ENCODE peak calls at places on chromosome 1, in five cellular contexts. K is adipocyte; T is naive thymus-derived CD4-positive, alpha-beta T cell; P is uterus; D is NB4. C is an unnamed sample.

GRCh38 chr1:32521165-32521564 is 18.1 kb upstream of the ZBTB8A start:
- DNase-seq in T (no peak), K (no peak), P (no peak), D (no peak), C (no peak)

GRCh38 chr1:219398815-219399396 is 214.0 kb downstream of the ZC3H11B start:
- DNase-seq in P (no peak), K (no peak), T (no peak), D (no peak), C (no peak)

GRCh38 chr1:245710961-245711903 is 556.4 kb downstream of the KIF26B start:
- DNase-seq in P (no peak), D (no peak), T (no peak), K (no peak), C (no peak)

GRCh38 chr1:27566462-27567182 is 37.3 kb downstream of the AHDC1 start:
- DNase-seq in T (no peak), K (no peak), D (no peak), P (peak; percentile 34), C (no peak)

GRCh38 chr1:9127395-9128160 is 1.3 kb downstream of the GPR157 start:
- DNase-seq in D (no peak), K (no peak), T (no peak), P (no peak), C (no peak)

GRCh38 chr1:156935719-156936118 is 15.3 kb downstream of the LRRC71 start:
- DNase-seq in K (no peak), T (no peak), D (no peak), P (no peak), C (no peak)

GRCh38 chr1:70024272-70024671 is 181.1 kb downstream of the LRRC40 start:
- DNase-seq in K (no peak), P (no peak), D (no peak), T (no peak), C (no peak)

GRCh38 chr1:29444081-29444715 is 207.9 kb downstream of the PTPRU start:
- DNase-seq in K (no peak), T (no peak), P (no peak), D (no peak), C (no peak)

GRCh38 chr1:25799758-25800537 is at the start of gene SELENON:
- DNase-seq in P (peak; percentile 66), K (peak; percentile 75), T (no peak), D (peak; percentile 73), C (no peak)

GRCh38 chr1:83845437-83846071 is 153.4 kb downstream of the TTLL7 start:
- DNase-seq in P (no peak), K (peak; percentile 82), D (peak; percentile 11), T (no peak), C (no peak)
- H3K4me3 ChIP-seq in P (no peak overlapping the region), K (peak overlapping the region; percentile 14), D (no peak overlapping the region), T (no peak overlapping the region), C (no peak overlapping the region)

DNA sequence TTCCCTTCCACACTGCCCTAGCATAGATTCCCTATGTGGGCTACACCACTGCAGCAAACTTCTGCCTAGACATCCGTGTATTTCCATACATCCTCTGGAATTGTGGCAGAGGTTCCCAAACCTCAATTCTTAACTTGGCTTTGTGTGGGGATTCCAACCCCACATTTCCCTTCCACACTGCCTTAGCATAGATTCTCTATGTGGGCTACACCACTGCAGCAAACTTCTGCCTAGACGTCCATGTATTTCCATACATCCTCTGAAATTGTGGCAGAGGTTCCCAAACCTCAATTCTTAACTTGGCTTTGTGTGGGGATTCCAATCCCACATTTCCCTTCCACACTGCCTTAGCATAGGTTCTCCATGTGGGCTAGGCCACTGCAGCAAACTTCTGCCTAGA is 31.4 kb downstream of the ZNF670 start:
- DNase-seq in D (no peak), T (no peak), K (no peak), P (no peak), C (no peak)
- H3K4me3 ChIP-seq in D (no peak overlapping the region), T (no peak overlapping the region), K (no peak overlapping the region), P (no peak overlapping the region), C (no peak overlapping the region)

GRCh38 chr1:168227620-168228019 is 1.8 kb downstream of the SFT2D2 start:
- DNase-seq in D (no peak), P (no peak), K (no peak), T (no peak), C (no peak)
- H3K4me3 ChIP-seq in D (peak overlapping the region; percentile 77), P (peak overlapping the region; percentile 91), K (peak overlapping the region; percentile 90), T (no peak overlapping the region), C (no peak overlapping the region)

DNA sequence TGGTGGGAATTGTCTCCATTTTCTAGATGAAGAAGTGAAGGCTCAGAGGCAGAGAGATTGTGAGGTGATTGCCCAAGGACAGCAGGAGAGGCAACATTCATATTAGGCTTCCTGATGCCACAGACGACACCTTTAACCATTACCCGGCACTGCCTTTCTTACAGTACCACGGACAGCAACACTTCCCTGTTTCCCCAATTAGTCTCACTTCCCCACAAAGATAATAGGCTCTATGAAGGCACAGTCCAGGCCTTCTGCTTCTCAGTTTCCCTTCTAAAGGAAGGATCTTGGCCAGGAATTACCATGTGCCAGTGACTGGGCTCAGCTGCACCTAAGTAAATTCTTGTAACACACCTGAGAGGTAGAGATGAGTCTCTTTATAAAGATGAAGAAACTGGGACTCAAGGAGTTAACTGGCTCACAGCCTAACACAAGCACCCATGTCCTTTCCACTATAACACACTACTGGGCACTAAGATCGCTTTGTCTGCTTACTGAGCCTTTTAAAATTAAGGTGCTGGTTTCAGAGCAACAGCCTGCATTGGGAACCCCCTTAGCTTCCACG is 9.6 kb downstream of the IGSF9 start:
- DNase-seq in T (peak; percentile 2), D (peak; percentile 53), K (no peak), P (no peak), C (no peak)
- H3K4me3 ChIP-seq in T (no peak overlapping the region), D (no peak overlapping the region), K (no peak overlapping the region), P (no peak overlapping the region), C (no peak overlapping the region)

GRCh38 chr1:6245086-6245868 is 1.3 kb downstream of the HES3 start:
- DNase-seq in P (peak; percentile 73), T (peak; percentile 59), D (peak; percentile 89), K (peak; percentile 91), C (peak; percentile 58)
- H3K4me3 ChIP-seq in P (no peak overlapping the region), T (no peak overlapping the region), D (no peak overlapping the region), K (no peak overlapping the region), C (no peak overlapping the region)

GRCh38 chr1:52603680-52604501 is 1.7 kb downstream of the GPX7 start:
- DNase-seq in K (no peak), T (no peak), D (no peak), P (no peak), C (no peak)

GRCh38 chr1:52601519-52601918 is 652 bp upstream of the GPX7 start:
- DNase-seq in T (no peak), P (no peak), D (no peak), K (no peak), C (no peak)

GRCh38 chr1:52602328-52603300 is at the start of gene GPX7:
- DNase-seq in K (peak; percentile 49), T (peak; percentile 59), D (peak; percentile 69), P (peak; percentile 35), C (no peak)

GRCh38 chr1:52601976-52602327 is 219 bp upstream of the GPX7 start:
- DNase-seq in K (no peak), P (no peak), T (no peak), D (no peak), C (no peak)

DNA sequence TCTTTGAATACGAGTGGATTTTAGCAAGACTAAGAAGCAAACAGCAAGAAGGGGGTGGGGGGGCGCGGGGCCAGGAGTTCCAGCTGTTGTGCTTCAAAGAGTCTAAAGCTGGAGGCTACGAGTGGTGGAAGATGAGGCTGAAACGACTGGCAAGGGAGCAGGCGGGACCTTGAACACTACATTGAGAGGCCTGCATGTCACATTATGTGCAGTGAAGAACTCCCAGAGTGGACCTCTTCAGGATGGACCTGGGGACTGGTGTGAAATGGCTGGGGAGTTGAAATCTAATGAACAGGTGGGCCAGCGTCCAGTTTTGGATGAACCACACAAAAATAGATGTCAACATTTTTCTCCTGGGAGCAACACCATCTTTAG is 1.1 kb downstream of the GPX7 start:
- DNase-seq in T (no peak), K (no peak), P (no peak), D (no peak), C (no peak)
- H3K4me3 ChIP-seq in T (peak overlapping the region; percentile 57), K (peak overlapping the region; percentile 78), P (peak overlapping the region; percentile 35), D (peak overlapping the region; percentile 55), C (no peak overlapping the region)

GRCh38 chr1:110341146-110341871 is 2.1 kb downstream of the RBM15 start:
- DNase-seq in K (no peak), T (no peak), D (no peak), P (no peak), C (no peak)

GRCh38 chr1:110343249-110343648 is 4.1 kb downstream of the RBM15 start:
- DNase-seq in K (no peak), T (no peak), P (no peak), D (no peak), C (no peak)

GRCh38 chr1:110344152-110344551 is 5.0 kb downstream of the RBM15 start:
- DNase-seq in D (no peak), K (no peak), P (no peak), T (no peak), C (no peak)

GRCh38 chr1:110340207-110340468 is 961 bp downstream of the RBM15 start:
- DNase-seq in D (no peak), K (no peak), T (peak; percentile 19), P (peak; percentile 19), C (no peak)

DNA sequence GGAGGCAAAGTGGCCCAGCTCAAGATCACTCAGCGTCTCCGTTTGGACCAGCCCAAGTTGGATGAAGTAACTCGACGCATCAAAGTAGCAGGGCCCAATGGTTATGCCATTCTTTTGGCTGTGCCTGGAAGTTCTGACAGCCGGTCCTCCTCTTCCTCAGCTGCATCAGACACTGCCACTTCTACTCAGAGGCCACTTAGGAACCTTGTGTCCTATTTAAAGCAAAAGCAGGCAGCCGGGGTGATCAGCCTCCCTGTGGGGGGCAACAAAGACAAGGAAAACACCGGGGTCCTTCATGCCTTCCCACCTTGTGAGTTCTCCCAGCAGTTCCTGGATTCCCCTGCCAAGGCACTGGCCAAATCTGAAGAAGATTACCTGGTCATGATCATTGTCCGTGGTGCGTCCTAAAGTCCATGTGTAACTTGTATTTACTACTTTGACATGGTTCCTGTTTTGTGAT is 2.7 kb downstream of the RBM15 start:
- DNase-seq in T (no peak), D (no peak), K (no peak), P (no peak), C (no peak)
- H3K4me3 ChIP-seq in T (no peak overlapping the region), D (peak overlapping the region; percentile 81), K (peak overlapping the region; percentile 65), P (no peak overlapping the region), C (no peak overlapping the region)

GRCh38 chr1:196774603-196775002 is at the start of gene CFHR3:
- DNase-seq in T (no peak), P (no peak), K (no peak), D (no peak), C (no peak)
- H3K4me3 ChIP-seq in T (no peak within 1 kb of the TSS), P (no peak within 1 kb of the TSS), K (no peak within 1 kb of the TSS), D (no peak within 1 kb of the TSS), C (no peak within 1 kb of the TSS)